ENCODE peak calls at places on chromosome 13, in four cellular contexts. One of them, this sample, is unnamed.

GRCh38 chr13:74203576-74203975 is 69.4 kb upstream of the KLF12 start:
- DNase-seq in endodermal cell: no peak
- DNase-seq in IMR-90: peak
- DNase-seq in endothelial cell of umbilical vein: no peak
- DNase-seq in this sample: no peak

GRCh38 chr13:98097749-98098148 is 45.1 kb upstream of the FARP1 start:
- DNase-seq in endothelial cell of umbilical vein: no peak
- DNase-seq in IMR-90: no peak
- DNase-seq in endodermal cell: no peak
- DNase-seq in this sample: no peak

GRCh38 chr13:24511824-24512207 is 762 bp downstream of the PARP4 start:
- DNase-seq in endodermal cell: no peak
- DNase-seq in IMR-90: no peak
- DNase-seq in endothelial cell of umbilical vein: no peak
- DNase-seq in this sample: no peak

GRCh38 chr13:36858285-36858684 is 39.3 kb downstream of the RFXAP start:
- DNase-seq in endothelial cell of umbilical vein: peak
- DNase-seq in endodermal cell: peak
- DNase-seq in IMR-90: peak
- DNase-seq in this sample: no peak

GRCh38 chr13:111005808-111006494 is 91.1 kb upstream of the ANKRD10 start:
- DNase-seq in IMR-90: peak
- DNase-seq in endothelial cell of umbilical vein: peak
- DNase-seq in endodermal cell: no peak
- DNase-seq in this sample: peak

GRCh38 chr13:47459512-47459911 is 541.6 kb downstream of the SUCLA2 start:
- DNase-seq in IMR-90: peak
- DNase-seq in endothelial cell of umbilical vein: no peak
- DNase-seq in endodermal cell: no peak
- DNase-seq in this sample: no peak

GRCh38 chr13:42001580-42001979 is 40.7 kb upstream of the VWA8 start:
- DNase-seq in IMR-90: peak
- DNase-seq in endothelial cell of umbilical vein: no peak
- DNase-seq in endodermal cell: peak
- DNase-seq in this sample: no peak

GRCh38 chr13:47829684-47830083 is 171.4 kb downstream of the SUCLA2 start:
- DNase-seq in endodermal cell: no peak
- DNase-seq in endothelial cell of umbilical vein: no peak
- DNase-seq in IMR-90: peak
- DNase-seq in this sample: no peak

GRCh38 chr13:42007844-42008243 is 40.6 kb upstream of the DGKH start:
- DNase-seq in endothelial cell of umbilical vein: no peak
- DNase-seq in IMR-90: peak
- DNase-seq in endodermal cell: no peak
- DNase-seq in this sample: no peak

GRCh38 chr13:94641432-94641941 is 39.8 kb downstream of the GPR180 start:
- DNase-seq in endothelial cell of umbilical vein: peak
- DNase-seq in endodermal cell: no peak
- DNase-seq in IMR-90: peak
- DNase-seq in this sample: no peak

GRCh38 chr13:44826586-44827350 is 162.5 kb downstream of the NUFIP1 start:
- DNase-seq in endodermal cell: no peak
- DNase-seq in endothelial cell of umbilical vein: no peak
- DNase-seq in IMR-90: no peak
- DNase-seq in this sample: no peak

GRCh38 chr13:37617162-37617561 is 18.6 kb upstream of the POSTN start:
- DNase-seq in IMR-90: peak
- DNase-seq in endodermal cell: no peak
- DNase-seq in endothelial cell of umbilical vein: peak
- DNase-seq in this sample: no peak

GRCh38 chr13:77062097-77062496 is 35.1 kb upstream of the FBXL3 start:
- DNase-seq in endothelial cell of umbilical vein: peak
- DNase-seq in IMR-90: peak
- DNase-seq in endodermal cell: no peak
- DNase-seq in this sample: no peak

GRCh38 chr13:40189885-40190655 is 476.4 kb downstream of the FOXO1 start:
- DNase-seq in endothelial cell of umbilical vein: peak
- DNase-seq in IMR-90: no peak
- DNase-seq in endodermal cell: peak
- DNase-seq in this sample: no peak

GRCh38 chr13:77980592-77980991 is 62.0 kb upstream of the EDNRB start:
- DNase-seq in IMR-90: peak
- DNase-seq in endothelial cell of umbilical vein: peak
- DNase-seq in endodermal cell: no peak
- DNase-seq in this sample: no peak

GRCh38 chr13:45393941-45394570 is 24.1 kb downstream of the SLC25A30 start:
- DNase-seq in endothelial cell of umbilical vein: peak
- DNase-seq in IMR-90: peak
- DNase-seq in endodermal cell: peak
- DNase-seq in this sample: no peak

GRCh38 chr13:79491715-79492114 is 10.8 kb downstream of the NDFIP2 start:
- DNase-seq in endodermal cell: no peak
- DNase-seq in IMR-90: peak
- DNase-seq in endothelial cell of umbilical vein: no peak
- DNase-seq in this sample: no peak

GRCh38 chr13:93169980-93170379 is 56.6 kb upstream of the GPC6 start:
- DNase-seq in IMR-90: peak
- DNase-seq in endothelial cell of umbilical vein: no peak
- DNase-seq in endodermal cell: no peak
- DNase-seq in this sample: no peak

GRCh38 chr13:109145631-109146030 is 516.2 kb downstream of the MYO16 start:
- DNase-seq in endothelial cell of umbilical vein: peak
- DNase-seq in endodermal cell: no peak
- DNase-seq in IMR-90: peak
- DNase-seq in this sample: no peak

GRCh38 chr13:43894438-43894837 is 14.7 kb downstream of the LACC1 start:
- DNase-seq in endothelial cell of umbilical vein: no peak
- DNase-seq in IMR-90: no peak
- DNase-seq in endodermal cell: no peak
- DNase-seq in this sample: no peak

GRCh38 chr13:72536668-72537399 is 190.6 kb downstream of the MZT1 start:
- DNase-seq in endodermal cell: no peak
- DNase-seq in endothelial cell of umbilical vein: no peak
- DNase-seq in IMR-90: no peak
- DNase-seq in this sample: no peak

GRCh38 chr13:42707596-42707995 is 73.8 kb upstream of the FAM216B start:
- DNase-seq in endothelial cell of umbilical vein: no peak
- DNase-seq in endodermal cell: no peak
- DNase-seq in IMR-90: peak
- DNase-seq in this sample: no peak

GRCh38 chr13:83881031-83881727 is 1.1 kb downstream of the SLITRK1 start:
- DNase-seq in endothelial cell of umbilical vein: no peak
- DNase-seq in endodermal cell: peak
- DNase-seq in IMR-90: no peak
- DNase-seq in this sample: no peak

GRCh38 chr13:30364133-30364532 is 56.8 kb upstream of the KATNAL1 start:
- DNase-seq in endothelial cell of umbilical vein: peak
- DNase-seq in IMR-90: peak
- DNase-seq in endodermal cell: no peak
- DNase-seq in this sample: no peak

GRCh38 chr13:110305949-110306339 is 1.0 kb downstream of the COL4A1 start:
- DNase-seq in IMR-90: no peak
- DNase-seq in endodermal cell: peak
- DNase-seq in endothelial cell of umbilical vein: peak
- DNase-seq in this sample: no peak

GRCh38 chr13:50847501-50847900 is 4.0 kb upstream of the DLEU7 start:
- DNase-seq in endothelial cell of umbilical vein: no peak
- DNase-seq in IMR-90: no peak
- DNase-seq in endodermal cell: no peak
- DNase-seq in this sample: no peak

GRCh38 chr13:31909889-31910551 is 121.6 kb upstream of the FRY start:
- DNase-seq in IMR-90: peak
- DNase-seq in endodermal cell: peak
- DNase-seq in endothelial cell of umbilical vein: peak
- DNase-seq in this sample: no peak

GRCh38 chr13:42594577-42595571 is 20.9 kb downstream of the TNFSF11 start:
- DNase-seq in IMR-90: peak
- DNase-seq in endothelial cell of umbilical vein: peak
- DNase-seq in endodermal cell: peak
- DNase-seq in this sample: no peak

GRCh38 chr13:38821753-38822551 is 135.1 kb downstream of the FREM2 start:
- DNase-seq in endothelial cell of umbilical vein: no peak
- DNase-seq in IMR-90: no peak
- DNase-seq in endodermal cell: no peak
- DNase-seq in this sample: no peak

GRCh38 chr13:108346376-108346775 is 76.9 kb downstream of the TNFSF13B start:
- DNase-seq in endothelial cell of umbilical vein: no peak
- DNase-seq in endodermal cell: peak
- DNase-seq in IMR-90: no peak
- DNase-seq in this sample: no peak

GRCh38 chr13:73465629-73465974 is 406.8 kb downstream of the KLF5 start:
- DNase-seq in endodermal cell: no peak
- DNase-seq in endothelial cell of umbilical vein: no peak
- DNase-seq in IMR-90: peak
- DNase-seq in this sample: no peak

GRCh38 chr13:20126460-20127262 is 34.2 kb downstream of the GJA3 start:
- DNase-seq in endothelial cell of umbilical vein: no peak
- DNase-seq in IMR-90: no peak
- DNase-seq in endodermal cell: no peak
- DNase-seq in this sample: no peak

GRCh38 chr13:20125129-20125782 is 35.6 kb downstream of the GJA3 start:
- DNase-seq in IMR-90: peak
- DNase-seq in endothelial cell of umbilical vein: peak
- DNase-seq in endodermal cell: no peak
- DNase-seq in this sample: no peak

GRCh38 chr13:20124303-20124702 is 36.5 kb downstream of the GJA3 start:
- DNase-seq in IMR-90: peak
- DNase-seq in endodermal cell: peak
- DNase-seq in endothelial cell of umbilical vein: no peak
- DNase-seq in this sample: no peak

GRCh38 chr13:20127263-20127562 is 33.6 kb downstream of the GJA3 start:
- DNase-seq in IMR-90: no peak
- DNase-seq in endodermal cell: no peak
- DNase-seq in endothelial cell of umbilical vein: no peak
- DNase-seq in this sample: no peak

GRCh38 chr13:20125783-20126165 is 35.1 kb downstream of the GJA3 start:
- DNase-seq in IMR-90: no peak
- DNase-seq in endothelial cell of umbilical vein: no peak
- DNase-seq in endodermal cell: peak
- DNase-seq in this sample: no peak
- H3K27ac ChIP-seq in IMR-90: no peak
- H3K27ac ChIP-seq in endothelial cell of umbilical vein: no peak
- H3K27ac ChIP-seq in endodermal cell: no peak
- H3K27ac ChIP-seq in this sample: no peak

DNA sequence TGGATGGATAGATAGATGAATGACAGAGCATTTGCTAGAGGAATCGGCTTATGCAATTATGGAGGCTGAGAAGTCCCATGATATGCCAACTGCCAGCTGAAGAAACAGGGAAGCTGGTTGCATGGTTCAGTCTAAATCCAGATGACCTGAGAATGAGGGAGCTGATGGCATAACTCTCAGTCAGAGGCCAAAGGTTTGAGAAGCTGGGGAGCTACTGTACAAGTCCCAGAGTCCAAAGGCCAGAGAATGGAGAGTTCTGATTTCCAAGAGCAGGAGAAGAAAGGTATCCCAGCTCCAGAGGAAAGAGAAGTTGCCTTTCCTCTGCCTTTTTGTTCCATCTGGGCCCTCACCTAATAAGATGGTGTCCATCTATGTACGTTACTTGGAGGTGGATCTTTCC is 108.3 kb downstream of the CDK8 start:
- DNase-seq in endothelial cell of umbilical vein: no peak
- DNase-seq in endodermal cell: no peak
- DNase-seq in IMR-90: no peak
- DNase-seq in this sample: no peak
- H3K9ac ChIP-seq in endothelial cell of umbilical vein: no peak
- H3K9ac ChIP-seq in endodermal cell: no peak
- H3K9ac ChIP-seq in IMR-90: no peak
- H3K9ac ChIP-seq in this sample: no peak

GRCh38 chr13:113598081-113598410 is 13.5 kb downstream of the TFDP1 start:
- DNase-seq in endodermal cell: no peak
- DNase-seq in IMR-90: no peak
- DNase-seq in endothelial cell of umbilical vein: no peak
- DNase-seq in this sample: peak

GRCh38 chr13:113596321-113597200 is 12.0 kb downstream of the TFDP1 start:
- DNase-seq in endothelial cell of umbilical vein: no peak
- DNase-seq in endodermal cell: peak
- DNase-seq in IMR-90: no peak
- DNase-seq in this sample: peak

GRCh38 chr13:113598481-113598880 is 13.9 kb downstream of the TFDP1 start:
- DNase-seq in IMR-90: no peak
- DNase-seq in endodermal cell: peak
- DNase-seq in endothelial cell of umbilical vein: no peak
- DNase-seq in this sample: peak

GRCh38 chr13:113599396-113599795 is 14.8 kb downstream of the TFDP1 start:
- DNase-seq in endodermal cell: peak
- DNase-seq in endothelial cell of umbilical vein: no peak
- DNase-seq in IMR-90: no peak
- DNase-seq in this sample: peak

DNA sequence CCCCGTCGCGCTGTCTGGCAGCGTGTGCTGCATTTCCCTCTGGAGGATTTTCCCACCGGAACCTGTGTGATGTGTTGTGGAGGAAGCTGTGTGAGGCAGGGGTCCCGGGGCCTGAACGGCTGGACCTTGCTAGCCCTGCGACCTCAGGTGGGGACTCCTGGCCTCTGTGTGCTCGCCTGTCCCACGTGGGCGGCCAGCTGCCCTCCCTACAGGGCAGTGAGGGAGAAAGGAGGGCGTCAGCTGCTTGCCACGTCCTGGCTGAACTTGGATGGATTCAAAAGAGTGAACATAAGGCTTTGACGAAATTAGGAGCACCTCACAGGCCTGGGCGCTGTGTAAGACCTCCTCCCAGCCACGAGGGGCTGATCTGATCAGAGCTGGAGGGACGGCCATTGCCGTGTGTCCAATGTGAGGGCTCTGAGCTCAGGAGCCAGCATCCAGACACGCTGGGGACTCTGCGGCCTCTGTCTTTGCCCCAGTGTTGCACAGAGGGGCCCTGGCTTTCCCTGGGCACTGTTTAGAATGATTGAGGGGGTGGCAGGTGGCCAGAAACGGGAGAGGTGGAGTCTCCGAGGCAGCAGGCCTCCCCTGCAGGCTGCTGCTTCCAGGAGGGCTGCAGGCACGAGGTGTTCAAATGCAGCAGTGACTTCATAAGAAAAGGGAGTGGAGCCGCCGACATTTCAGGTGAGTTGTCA is 13.0 kb downstream of the TFDP1 start:
- DNase-seq in endodermal cell: peak
- DNase-seq in IMR-90: no peak
- DNase-seq in endothelial cell of umbilical vein: no peak
- DNase-seq in this sample: peak
- H3K27ac ChIP-seq in endodermal cell: no peak
- H3K27ac ChIP-seq in IMR-90: no peak
- H3K27ac ChIP-seq in endothelial cell of umbilical vein: no peak
- H3K27ac ChIP-seq in this sample: no peak

DNA sequence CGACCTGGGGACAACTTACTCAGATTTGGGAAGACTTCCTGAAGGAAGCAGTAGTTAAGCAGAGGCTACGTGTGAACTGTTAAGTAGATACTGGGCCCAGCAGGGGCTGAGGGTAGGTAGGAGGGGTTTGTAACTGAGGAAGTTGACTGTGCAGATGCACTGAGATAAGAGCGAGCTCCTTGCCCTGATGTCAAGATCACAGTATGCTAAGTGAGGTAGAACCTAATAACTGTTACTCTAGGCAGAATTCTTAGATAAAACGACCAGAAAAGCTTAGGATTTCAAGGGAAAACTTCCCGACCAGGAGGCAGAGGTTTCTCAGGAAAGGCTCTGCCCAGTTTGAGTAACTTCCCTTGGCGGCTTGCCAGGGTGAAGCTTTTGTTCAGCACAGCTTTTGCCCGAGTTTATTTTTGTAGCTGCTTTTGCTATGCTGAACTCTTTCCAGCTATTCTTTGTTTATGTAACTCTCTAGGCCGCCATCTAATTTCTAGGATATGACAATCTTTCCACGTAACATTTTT is 632.1 kb downstream of the DIAPH3 start:
- DNase-seq in endothelial cell of umbilical vein: peak
- DNase-seq in IMR-90: peak
- DNase-seq in endodermal cell: peak
- DNase-seq in this sample: peak
- H3K9ac ChIP-seq in endothelial cell of umbilical vein: peak
- H3K9ac ChIP-seq in IMR-90: peak
- H3K9ac ChIP-seq in endodermal cell: no peak
- H3K9ac ChIP-seq in this sample: no peak

This sample was measured in kidney.